ENCODE peak calls at places on chromosome X, in eight cellular contexts. Z, H, U, X, P, N, G and E are unnamed samples.
A peak's percentile ranks its signal among the peaks of the same experiment; 100 is the strongest.

GRCh38 chrX:154417157-154417556 is 5.8 kb downstream of the TAFAZZIN start:
- DNase-seq in Z (no peak), H (no peak), U (no peak), X (no peak), P (no peak), N (no peak), G (no peak), E (no peak)

GRCh38 chrX:42497356-42497755 is 280.6 kb downstream of the PPP1R2C start:
- DNase-seq in Z (no peak), H (no peak), U (no peak), X (no peak), P (no peak), N (no peak), G (no peak), E (no peak)

GRCh38 chrX:24027086-24027485 is at the start of gene KLHL15:
- DNase-seq in Z (no peak), H (no peak), U (no peak), X (no peak), P (no peak), N (no peak), G (no peak), E (no peak)

GRCh38 chrX:154855256-154855655 is 20.8 kb upstream of the SMIM9 start:
- DNase-seq in Z (no peak), H (peak; percentile 20), U (no peak), X (no peak), P (no peak), N (peak; percentile 48), G (no peak), E (no peak)

GRCh38 chrX:34382416-34382815 is 250.3 kb upstream of the FAM47A start:
- DNase-seq in Z (no peak), H (peak; percentile 24), U (no peak), X (no peak), P (no peak), N (peak; percentile 79), G (no peak), E (peak; percentile 50)

GRCh38 chrX:103464774-103465117 is 54.5 kb downstream of the RAB40A start:
- DNase-seq in Z (peak; percentile 74), H (peak; percentile 53), U (peak; percentile 16), X (no peak), P (no peak), N (peak; percentile 83), G (no peak), E (peak; percentile 57)

GRCh38 chrX:9846631-9847030 is 60.4 kb downstream of the SHROOM2 start:
- DNase-seq in Z (no peak), H (peak; percentile 23), U (no peak), X (no peak), P (no peak), N (no peak), G (no peak), E (no peak)

GRCh38 chrX:13283968-13284914 is 35.6 kb downstream of the ATXN3L start:
- DNase-seq in Z (no peak), H (peak; percentile 91), U (no peak), X (no peak), P (peak; percentile 75), N (peak; percentile 48), G (peak; percentile 50), E (no peak)

GRCh38 chrX:102892103-102892502 is 45.0 kb upstream of the RAB40AL start:
- DNase-seq in Z (no peak), H (no peak), U (no peak), X (no peak), P (no peak), N (no peak), G (no peak), E (no peak)

GRCh38 chrX:153861147-153861546 is 24.8 kb downstream of the L1CAM start:
- DNase-seq in Z (no peak), H (no peak), U (no peak), X (no peak), P (no peak), N (no peak), G (no peak), E (no peak)

GRCh38 chrX:113512700-113513395 is 672.2 kb upstream of the AMOT start:
- DNase-seq in Z (no peak), H (peak; percentile 81), U (no peak), X (peak; percentile 70), P (peak; percentile 39), N (peak; percentile 74), G (no peak), E (peak; percentile 26)

GRCh38 chrX:130110379-130111219 is at the start of gene ELF4:
- DNase-seq in Z (peak; percentile 66), H (peak; percentile 50), U (no peak), X (peak; percentile 77), P (no peak), N (peak; percentile 73), G (no peak), E (no peak)

GRCh38 chrX:140501940-140502468 is 2.9 kb downstream of the SOX3 start:
- DNase-seq in Z (no peak), H (no peak), U (no peak), X (no peak), P (no peak), N (no peak), G (no peak), E (no peak)

GRCh38 chrX:22351966-22352365 is 79.3 kb downstream of the CBLL2 start:
- DNase-seq in Z (no peak), H (no peak), U (no peak), X (no peak), P (no peak), N (no peak), G (no peak), E (no peak)

GRCh38 chrX:24528605-24529004 is 63.5 kb downstream of the PDK3 start:
- DNase-seq in Z (no peak), H (no peak), U (no peak), X (no peak), P (no peak), N (no peak), G (no peak), E (no peak)

GRCh38 chrX:31652651-31653050 is 580.8 kb upstream of the FTHL17 start:
- DNase-seq in Z (no peak), H (no peak), U (no peak), X (no peak), P (no peak), N (no peak), G (no peak), E (no peak)

GRCh38 chrX:29487714-29488113 is 727.6 kb upstream of the MAGEB2 start:
- DNase-seq in Z (no peak), H (no peak), U (no peak), X (no peak), P (no peak), N (no peak), G (no peak), E (no peak)

GRCh38 chrX:15834827-15835595 is 19.6 kb downstream of the AP1S2 start:
- DNase-seq in Z (no peak), H (peak; percentile 50), U (no peak), X (peak; percentile 74), P (no peak), N (no peak), G (no peak), E (no peak)

GRCh38 chrX:15834051-15834450 is 20.6 kb downstream of the AP1S2 start:
- DNase-seq in Z (no peak), H (no peak), U (no peak), X (no peak), P (no peak), N (no peak), G (no peak), E (no peak)

GRCh38 chrX:15843960-15844359 is 10.7 kb downstream of the AP1S2 start:
- DNase-seq in Z (no peak), H (no peak), U (no peak), X (no peak), P (no peak), N (no peak), G (no peak), E (no peak)

GRCh38 chrX:15838017-15838416 is 16.6 kb downstream of the AP1S2 start:
- DNase-seq in Z (no peak), H (no peak), U (no peak), X (no peak), P (no peak), N (no peak), G (no peak), E (no peak)
- TF ChIP-seq CTCF in Z (no peak), H (peak; percentile 13), U (peak; percentile 41), X (peak; percentile 39), P (no peak), N (peak; percentile 34), G (peak; percentile 8), E (peak; percentile 31)

GRCh38 chrX:48688531-48689142 is 5.0 kb downstream of the WAS start:
- DNase-seq in Z (no peak), H (no peak), U (no peak), X (no peak), P (no peak), N (no peak), G (no peak), E (no peak)

GRCh38 chrX:48684134-48684533 is 535 bp downstream of the WAS start:
- DNase-seq in Z (no peak), H (no peak), U (no peak), X (no peak), P (no peak), N (no peak), G (no peak), E (no peak)

GRCh38 chrX:48681539-48682183 is 1.9 kb upstream of the WAS start:
- DNase-seq in Z (no peak), H (no peak), U (no peak), X (no peak), P (no peak), N (no peak), G (no peak), E (no peak)

GRCh38 chrX:48685416-48685815 is 1.8 kb downstream of the WAS start:
- DNase-seq in Z (no peak), H (no peak), U (no peak), X (no peak), P (no peak), N (no peak), G (no peak), E (no peak)

GRCh38 chrX:48683411-48683982 is at the start of gene WAS:
- DNase-seq in Z (no peak), H (no peak), U (peak; percentile 59), X (no peak), P (no peak), N (no peak), G (no peak), E (no peak)
- H3K4me3 ChIP-seq in Z (peak within 1 kb of the TSS; percentile 33), H (no peak within 1 kb of the TSS), U (peak within 1 kb of the TSS; percentile 88), X (no peak within 1 kb of the TSS), P (no peak within 1 kb of the TSS), N (no peak within 1 kb of the TSS), G (no peak within 1 kb of the TSS), E (no peak within 1 kb of the TSS)

GRCh38 chrX:39242187-39242586 is 440.9 kb downstream of the MID1IP1 start:
- DNase-seq in Z (peak; percentile 31), H (peak; percentile 2), U (no peak), X (no peak), P (no peak), N (peak; percentile 11), G (no peak), E (peak; percentile 3)
- TF ChIP-seq CTCF in Z (no peak), H (peak; percentile 32), U (peak; percentile 47), X (no peak), P (peak; percentile 44), N (peak; percentile 14), G (peak; percentile 31), E (peak; percentile 49)

DNA sequence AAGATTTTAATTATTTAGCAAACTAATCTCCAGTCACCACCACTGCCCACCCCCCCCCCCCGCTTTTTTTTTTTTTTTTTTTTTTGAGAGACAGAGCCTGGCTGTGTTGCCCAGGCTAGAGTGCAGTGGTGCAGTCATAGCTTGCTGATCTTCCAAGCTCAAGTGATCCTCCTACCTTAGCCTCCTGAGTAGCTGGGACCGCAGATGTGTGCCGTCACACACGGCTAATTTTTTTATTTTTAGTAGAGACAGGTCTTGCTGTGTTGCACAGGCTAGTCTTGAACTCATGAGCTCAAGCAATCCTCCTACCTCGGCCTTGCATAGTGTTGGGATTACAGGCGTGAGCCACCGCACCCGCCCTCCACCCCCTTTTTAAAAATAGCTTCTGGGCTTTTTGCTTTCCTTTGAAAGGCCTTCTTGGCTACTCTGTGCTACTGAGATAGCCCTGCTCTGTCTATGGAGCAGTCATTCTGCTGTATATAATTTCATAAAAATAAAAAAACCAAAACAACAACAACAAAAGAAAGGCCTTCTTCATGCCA is 18.7 kb downstream of the TXLNG start:
- DNase-seq in Z (no peak), H (no peak), U (peak; percentile 5), X (no peak), P (no peak), N (no peak), G (no peak), E (no peak)
- H3K4me3 ChIP-seq in Z (no peak overlapping the region), H (no peak overlapping the region), U (no peak overlapping the region), X (no peak overlapping the region), P (no peak overlapping the region), N (no peak overlapping the region), G (no peak overlapping the region), E (no peak overlapping the region)